ENCODE peak calls at places on chromosomes 1 and 21, in nine cellular contexts. E, U, T, O, G, Q, L, M and J are unnamed samples.

GRCh38 chr1:178467837-178468236 is 28.9 kb downstream of the CLEC20A start:
- ATAC-seq in M (no peak), T (no peak), E (peak), L (peak), Q (no peak), O (no peak), G (no peak), U (no peak), J (no peak)

GRCh38 chr1:160520999-160521398 is 2.1 kb downstream of the SLAMF6 start:
- ATAC-seq in T (peak), E (no peak), O (peak), Q (peak), L (no peak), U (no peak), M (no peak), G (no peak), J (no peak)

GRCh38 chr1:66356605-66357004 is 177.3 kb upstream of the SGIP1 start:
- ATAC-seq in E (no peak), M (no peak), Q (no peak), T (no peak), L (no peak), U (no peak), O (no peak), G (no peak), J (no peak)

GRCh38 chr1:21590116-21590905 is 78.8 kb downstream of the RAP1GAP start:
- ATAC-seq in U (no peak), E (no peak), M (no peak), G (no peak), O (no peak), T (no peak), Q (no peak), L (peak), J (no peak)

GRCh38 chr1:9119745-9120144 is 9.2 kb downstream of the GPR157 start:
- ATAC-seq in G (peak), M (peak), E (no peak), Q (no peak), O (no peak), T (peak), U (no peak), L (peak), J (no peak)

GRCh38 chr21:42225042-42225441 is 6.1 kb downstream of the ABCG1 start:
- ATAC-seq in E (no peak), O (no peak), M (no peak), G (no peak), T (no peak), U (no peak), L (no peak), Q (no peak), J (no peak)

GRCh38 chr21:37196847-37197246 is 70.3 kb downstream of the VPS26C start:
- ATAC-seq in Q (no peak), O (no peak), E (no peak), U (no peak), L (no peak), M (no peak), T (no peak), G (no peak), J (no peak)

GRCh38 chr1:53143527-53143926 is 1.1 kb upstream of the SLC1A7 start:
- ATAC-seq in E (no peak), G (no peak), O (no peak), Q (no peak), L (no peak), U (no peak), M (no peak), T (no peak), J (no peak)

GRCh38 chr1:167209044-167209443 is 11.6 kb upstream of the POU2F1 start:
- ATAC-seq in G (no peak), E (no peak), U (no peak), Q (no peak), M (no peak), O (no peak), L (no peak), T (no peak), J (no peak)